ENCODE peak calls at places on chromosomes 16 and 17, in four cellular contexts. One of them, this sample, is unnamed.

GRCh38 chr16:84827131-84827574 is 7.4 kb downstream of the CRISPLD2 start:
- DNase-seq in HCT116: no peak
- DNase-seq in H1: no peak
- DNase-seq in GM12878: no peak
- DNase-seq in this sample: no peak

GRCh38 chr16:2776500-2777139 is 460 bp downstream of the ELOB start:
- DNase-seq in GM12878: no peak
- DNase-seq in H1: no peak
- DNase-seq in HCT116: no peak
- DNase-seq in this sample: peak; percentile 70

GRCh38 chr16:51149721-51150158 is 1.3 kb downstream of the SALL1 start:
- DNase-seq in GM12878: no peak
- DNase-seq in HCT116: no peak
- DNase-seq in H1: peak; percentile 59
- DNase-seq in this sample: no peak

GRCh38 chr16:80718480-80719220 is 85.7 kb downstream of the CDYL2 start:
- DNase-seq in H1: no peak
- DNase-seq in GM12878: no peak
- DNase-seq in HCT116: no peak
- DNase-seq in this sample: no peak

GRCh38 chr17:6303664-6304063 is 131.3 kb downstream of the AIPL1 start:
- DNase-seq in GM12878: no peak
- DNase-seq in H1: peak; percentile 73
- DNase-seq in HCT116: no peak
- DNase-seq in this sample: no peak

GRCh38 chr17:69951058-69951457 is 124.0 kb upstream of the KCNJ16 start:
- DNase-seq in HCT116: no peak
- DNase-seq in GM12878: no peak
- DNase-seq in H1: no peak
- DNase-seq in this sample: no peak

GRCh38 chr16:86512860-86513470 is 2.6 kb downstream of the FOXF1 start:
- DNase-seq in HCT116: no peak
- DNase-seq in H1: peak; percentile 69
- DNase-seq in GM12878: no peak
- DNase-seq in this sample: no peak

GRCh38 chr16:4900036-4900435 is 36.9 kb downstream of the PPL start:
- DNase-seq in H1: no peak
- DNase-seq in GM12878: no peak
- DNase-seq in HCT116: no peak
- DNase-seq in this sample: no peak

GRCh38 chr16:87657621-87658192 is 55.4 kb downstream of the JPH3 start:
- DNase-seq in H1: peak; percentile 70
- DNase-seq in HCT116: peak; percentile 79
- DNase-seq in GM12878: no peak
- DNase-seq in this sample: peak; percentile 35

GRCh38 chr17:48726182-48726915 is 2.2 kb downstream of the HOXB13 start:
- DNase-seq in HCT116: no peak
- DNase-seq in GM12878: no peak
- DNase-seq in H1: no peak
- DNase-seq in this sample: no peak

GRCh38 chr16:53837421-53837820 is 133.5 kb downstream of the FTO start:
- DNase-seq in HCT116: no peak
- DNase-seq in H1: no peak
- DNase-seq in GM12878: no peak
- DNase-seq in this sample: no peak

GRCh38 chr16:869823-870641 is 69.5 kb upstream of the GNG13 start:
- DNase-seq in GM12878: no peak
- DNase-seq in H1: no peak
- DNase-seq in HCT116: no peak
- DNase-seq in this sample: no peak

DNA sequence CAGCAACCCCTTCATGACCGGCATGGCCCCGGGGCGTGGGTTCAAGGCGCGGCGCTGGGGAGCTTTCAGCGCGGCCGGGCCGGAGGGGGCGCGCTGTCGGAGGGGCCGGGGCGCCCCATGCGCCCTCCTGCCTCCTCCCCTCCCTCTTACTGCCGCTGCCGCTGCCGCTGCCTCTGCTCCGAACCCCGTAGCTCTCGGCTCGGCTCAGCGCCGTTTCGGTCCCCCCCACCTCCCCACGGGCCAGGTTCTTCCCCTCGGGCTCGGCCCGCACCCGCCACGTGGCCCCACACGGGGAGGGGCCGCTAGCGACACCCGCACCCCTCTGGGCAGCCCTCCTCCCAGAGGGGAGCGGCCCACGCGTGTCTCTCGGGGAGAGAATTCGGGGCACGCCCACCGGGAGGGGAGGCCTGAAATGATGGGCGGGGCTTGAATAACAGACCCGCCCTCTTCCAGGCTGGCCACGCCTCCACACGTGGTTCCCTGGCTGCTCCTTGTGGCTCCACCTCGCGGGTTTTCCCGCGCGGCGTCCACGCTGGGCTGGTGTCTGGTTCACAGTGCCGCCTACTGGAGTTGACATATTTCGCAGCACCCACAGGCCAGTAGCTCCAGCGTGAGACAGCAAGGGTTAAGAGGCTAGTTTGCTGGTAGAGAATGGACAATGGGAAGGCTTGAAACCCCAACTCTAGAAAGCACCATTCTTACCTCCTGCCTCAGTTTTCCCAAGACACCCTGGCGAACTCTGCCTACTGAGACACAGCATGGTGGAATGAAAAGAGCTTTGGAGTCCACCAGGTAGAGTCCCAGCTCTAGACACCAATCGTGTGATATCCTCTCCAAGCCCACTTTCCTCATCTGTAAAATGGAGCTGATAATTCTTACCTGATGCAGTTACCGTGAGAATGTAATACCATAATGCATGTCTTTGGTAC is at the start of gene KCNH4:
- DNase-seq in GM12878: peak; percentile 58
- DNase-seq in H1: peak; percentile 92
- DNase-seq in HCT116: peak; percentile 34
- DNase-seq in this sample: peak; percentile 97
- TF ChIP-seq EGR1 in GM12878: no peak
- TF ChIP-seq EGR1 in H1: no peak
- TF ChIP-seq EGR1 in HCT116: no peak
- TF ChIP-seq EGR1 in this sample: peak; percentile 58

DNA sequence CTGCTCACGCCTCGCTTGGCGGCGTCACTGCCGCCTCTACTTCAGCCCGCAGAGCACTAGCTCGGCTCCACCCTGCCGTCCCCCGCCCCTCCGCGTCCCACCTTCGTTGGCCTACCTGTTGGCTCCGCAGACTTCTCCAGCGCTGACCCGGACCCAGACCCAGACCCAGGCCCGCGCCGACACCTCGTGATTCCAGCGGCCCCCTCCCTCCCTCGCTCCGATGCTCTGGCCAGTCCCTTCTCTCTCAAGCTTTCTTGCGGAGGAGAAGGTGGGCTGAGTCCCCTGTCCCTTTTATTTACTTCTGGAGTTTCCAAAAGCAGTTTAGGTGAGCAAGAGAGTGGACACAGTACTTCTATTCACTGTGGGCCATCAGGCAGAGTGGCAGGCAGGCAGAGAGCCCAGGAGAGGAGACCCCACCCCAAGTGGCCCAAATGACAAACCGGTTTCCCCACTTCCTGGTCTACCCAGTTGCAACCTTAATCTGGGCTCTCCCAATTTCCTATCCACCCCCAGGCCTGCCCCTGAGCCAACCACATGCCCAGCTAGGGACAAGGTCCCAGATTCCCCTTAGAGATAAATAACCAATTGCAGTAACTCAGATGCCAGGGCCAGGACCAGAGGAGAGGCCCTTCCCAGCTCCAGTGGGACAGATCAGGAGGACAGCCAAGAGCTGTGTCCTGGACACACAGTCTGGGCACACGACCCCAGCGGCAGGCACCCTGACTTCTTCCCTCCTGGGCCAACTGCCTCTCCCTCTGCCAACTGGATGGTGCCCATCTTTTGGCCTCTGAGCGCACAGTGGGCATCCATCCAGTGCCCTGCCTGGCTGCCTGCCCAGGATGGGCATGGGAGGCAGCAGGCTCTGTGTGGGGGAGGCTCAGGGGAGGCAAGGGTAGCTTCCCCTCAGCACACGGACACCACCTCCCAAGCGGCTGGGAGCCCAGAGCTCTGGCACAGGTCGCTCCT is 1.2 kb upstream of the SRCIN1 start:
- DNase-seq in H1: no peak
- DNase-seq in GM12878: no peak
- DNase-seq in HCT116: no peak
- DNase-seq in this sample: no peak
- TF ChIP-seq EGR1 in H1: no peak
- TF ChIP-seq EGR1 in GM12878: no peak
- TF ChIP-seq EGR1 in HCT116: no peak
- TF ChIP-seq EGR1 in this sample: no peak

DNA sequence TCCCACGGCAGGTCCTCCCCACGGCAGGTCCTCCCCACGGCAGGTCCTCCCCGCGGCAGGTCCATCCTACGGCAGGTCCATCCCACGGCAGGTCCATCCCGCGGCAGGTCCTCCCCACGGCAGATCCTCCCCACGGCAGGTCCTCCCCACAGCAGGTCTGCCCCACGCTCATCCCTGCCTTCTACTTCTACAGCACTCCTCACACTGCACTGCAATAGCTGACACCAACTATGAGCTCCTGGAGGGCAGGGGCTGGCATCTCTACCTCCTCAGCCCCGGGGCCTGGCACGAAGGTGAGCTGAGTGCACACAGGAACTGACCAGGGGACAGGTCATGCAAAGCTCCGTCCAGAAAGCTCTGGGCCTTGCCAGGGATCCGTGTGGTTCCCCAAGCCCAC is 45.3 kb downstream of the RPH3AL start:
- DNase-seq in HCT116: no peak
- DNase-seq in GM12878: no peak
- DNase-seq in H1: no peak
- DNase-seq in this sample: no peak
- TF ChIP-seq EGR1 in HCT116: no peak
- TF ChIP-seq EGR1 in GM12878: no peak
- TF ChIP-seq EGR1 in H1: no peak
- TF ChIP-seq EGR1 in this sample: no peak

GRCh38 chr16:65817799-65818198 is 548.7 kb upstream of the CDH5 start:
- DNase-seq in H1: no peak
- DNase-seq in HCT116: no peak
- DNase-seq in GM12878: no peak
- DNase-seq in this sample: no peak
- TF ChIP-seq EGR1 in H1: no peak
- TF ChIP-seq EGR1 in HCT116: no peak
- TF ChIP-seq EGR1 in GM12878: no peak
- TF ChIP-seq EGR1 in this sample: no peak